ENCODE peak calls at places on chromosomes 6 and 20, in nine cellular contexts. G is AG08395; M is activated naive CD4-positive, alpha-beta T cell treated with Interleukin-2 at 50 U/mL for 16 hours; D is anterior cingulate cortex; N is H1; S is iris pigment epithelial cell; I is activated CD4-positive, CD25-positive, alpha-beta regulatory T cell treated with anti-CD3 and anti-CD28 coated beads, Interleukin-2, amount 50 U/mL, for 16 hours; E is NCI-H2171 treated with DMSO at 0.1 percent for 48 hours; O is right atrium auricular region. X is an unnamed sample.

GRCh38 chr6:91449539-91449938 is 862.7 kb upstream of the MAP3K7 start:
- DNase-seq in I (no peak), N (no peak), E (no peak), S (peak), D (no peak), M (no peak), G (no peak), O (no peak), X (no peak)

GRCh38 chr20:44819936-44820335 is 9.6 kb upstream of the RIMS4 start:
- DNase-seq in M (no peak), N (no peak), S (no peak), I (no peak), E (no peak), O (no peak), G (no peak), D (no peak), X (no peak)

GRCh38 chr6:163263998-163264661 is 150.4 kb upstream of the QKI start:
- DNase-seq in S (no peak), E (no peak), N (no peak), D (no peak), G (no peak), O (no peak), I (no peak), M (no peak), X (no peak)

GRCh38 chr6:35048631-35049083 is 92.5 kb downstream of the TCP11 start:
- DNase-seq in G (peak), E (peak), S (peak), M (peak), D (peak), I (no peak), O (no peak), N (no peak), X (no peak)

GRCh38 chr6:79821859-79822258 is 125.5 kb downstream of the ELOVL4 start:
- DNase-seq in E (no peak), I (no peak), D (no peak), G (no peak), O (no peak), M (no peak), N (no peak), S (peak), X (no peak)

GRCh38 chr6:32152414-32153251 is 894 bp upstream of the PRRT1 start:
- DNase-seq in D (no peak), E (no peak), M (no peak), S (peak), G (no peak), N (no peak), I (no peak), O (no peak), X (no peak)

GRCh38 chr6:116446399-116446798 is 14.8 kb upstream of the CALHM6 start:
- DNase-seq in E (no peak), O (no peak), M (no peak), S (peak), N (no peak), I (no peak), D (no peak), G (peak), X (no peak)

GRCh38 chr20:38894091-38894847 is 31.9 kb upstream of the FAM83D start:
- DNase-seq in N (no peak), G (no peak), O (no peak), S (no peak), M (no peak), E (peak), I (no peak), D (no peak), X (no peak)

GRCh38 chr6:7050911-7051779 is 56.6 kb upstream of the RREB1 start:
- DNase-seq in S (peak), I (no peak), G (peak), M (peak), N (no peak), O (peak), D (no peak), E (no peak), X (no peak)

GRCh38 chr6:3977875-3978711 is 100.8 kb downstream of the FAM217A start:
- DNase-seq in G (peak), I (peak), M (peak), N (no peak), S (peak), D (no peak), O (peak), E (peak), X (no peak)

GRCh38 chr6:124964764-124965105 is 2.5 kb downstream of the RNF217 start:
- DNase-seq in E (no peak), M (no peak), D (no peak), G (no peak), O (no peak), S (no peak), N (no peak), I (no peak), X (no peak)